ENCODE peak calls at places on chromosome 21, in five cellular contexts. U is amygdala; N is right lobe of liver; T is CD14-positive monocyte; W is activated CD4-positive, CD25-positive, alpha-beta regulatory T cell. Y is an unnamed sample.

GRCh38 chr21:37626320-37626719 is 259.7 kb downstream of the DYRK1A start:
- DNase-seq in U (no peak), N (no peak), T (no peak), W (no peak), Y (no peak)

GRCh38 chr21:27647921-27648320 is 681.0 kb upstream of the ADAMTS5 start:
- DNase-seq in U (no peak), N (no peak), T (no peak), W (no peak), Y (no peak)

GRCh38 chr21:35953570-35953969 is 106.8 kb downstream of the SETD4 start:
- DNase-seq in U (no peak), N (no peak), T (no peak), W (no peak), Y (no peak)

GRCh38 chr21:32726742-32727477 is 903 bp downstream of the SYNJ1 start:
- DNase-seq in U (no peak), N (no peak), T (no peak), W (no peak), Y (no peak)

GRCh38 chr21:17729455-17729854 is 89.7 kb downstream of the C21orf91 start:
- DNase-seq in U (no peak), N (no peak), T (no peak), W (no peak), Y (no peak)

GRCh38 chr21:22758478-22758877 is 1760.3 kb downstream of the NCAM2 start:
- DNase-seq in U (no peak), N (no peak), T (no peak), W (no peak), Y (no peak)

GRCh38 chr21:46515109-46515508 is 56.4 kb downstream of the DIP2A start:
- DNase-seq in U (peak; percentile 15), N (peak; percentile 84), T (no peak), W (no peak), Y (no peak)

GRCh38 chr21:33642896-33643657 is 776 bp downstream of the ITSN1 start:
- DNase-seq in U (no peak), N (peak; percentile 51), T (no peak), W (no peak), Y (no peak)

GRCh38 chr21:15204140-15204774 is 139.5 kb upstream of the NRIP1 start:
- DNase-seq in U (no peak), N (no peak), T (no peak), W (no peak), Y (no peak)

GRCh38 chr21:33372582-33372981 is 30.6 kb upstream of the IFNGR2 start:
- DNase-seq in U (no peak), N (no peak), T (no peak), W (no peak), Y (no peak)

GRCh38 chr21:42336065-42336464 is 14.7 kb downstream of the TFF2 start:
- DNase-seq in U (no peak), N (no peak), T (no peak), W (no peak), Y (no peak)

GRCh38 chr21:44955803-44956175 is 16.0 kb downstream of the SLX9 start:
- DNase-seq in U (no peak), N (no peak), T (no peak), W (no peak), Y (no peak)

GRCh38 chr21:45992311-45993209 is 11.0 kb downstream of the COL6A1 start:
- DNase-seq in U (no peak), N (peak; percentile 8), T (peak; percentile 37), W (no peak), Y (no peak)

GRCh38 chr21:23247334-23247733 is 2249.1 kb downstream of the NCAM2 start:
- DNase-seq in U (no peak), N (no peak), T (no peak), W (no peak), Y (no peak)

GRCh38 chr21:32886339-32886738 is 114.8 kb upstream of the PAXBP1 start:
- DNase-seq in U (no peak), N (no peak), T (no peak), W (no peak), Y (no peak)

GRCh38 chr21:36068748-36069398 is 951 bp upstream of the CBR1 start:
- DNase-seq in U (no peak), N (no peak), T (no peak), W (no peak), Y (no peak)

GRCh38 chr21:45974073-45975016 is 7.2 kb upstream of the COL6A1 start:
- DNase-seq in U (no peak), N (peak; percentile 55), T (peak; percentile 41), W (no peak), Y (peak; percentile 70)

GRCh38 chr21:35933466-35933865 is 126.9 kb downstream of the SETD4 start:
- DNase-seq in U (no peak), N (peak; percentile 46), T (peak; percentile 90), W (no peak), Y (no peak)

GRCh38 chr21:35932232-35932911 is 128.0 kb downstream of the SETD4 start:
- DNase-seq in U (no peak), N (no peak), T (peak; percentile 89), W (no peak), Y (no peak)

GRCh38 chr21:44986471-44987291 is 46.9 kb downstream of the SLX9 start:
- DNase-seq in U (no peak), N (peak; percentile 19), T (peak; percentile 44), W (no peak), Y (peak; percentile 58)

GRCh38 chr21:14943636-14944035 is 121.2 kb downstream of the NRIP1 start:
- DNase-seq in U (no peak), N (no peak), T (no peak), W (no peak), Y (no peak)

GRCh38 chr21:46100426-46100825 is 2.5 kb downstream of the COL6A2 start:
- DNase-seq in U (no peak), N (no peak), T (no peak), W (no peak), Y (no peak)

GRCh38 chr21:37566790-37567725 is 200.5 kb downstream of the DYRK1A start:
- DNase-seq in U (no peak), N (no peak), T (no peak), W (no peak), Y (no peak)

GRCh38 chr21:45537746-45538291 is 4.4 kb downstream of the SLC19A1 start:
- DNase-seq in U (no peak), N (peak; percentile 5), T (peak; percentile 34), W (no peak), Y (peak; percentile 45)

GRCh38 chr21:40548134-40548533 is 298.8 kb downstream of the DSCAM start:
- DNase-seq in U (no peak), N (no peak), T (no peak), W (no peak), Y (no peak)

GRCh38 chr21:37149411-37149810 is 76.4 kb downstream of the TTC3 start:
- DNase-seq in U (no peak), N (no peak), T (no peak), W (no peak), Y (no peak)

GRCh38 chr21:35827004-35827403 is 233.3 kb downstream of the SETD4 start:
- DNase-seq in U (no peak), N (no peak), T (no peak), W (no peak), Y (no peak)

GRCh38 chr21:43654806-43655489 is 4.3 kb downstream of the HSF2BP start:
- DNase-seq in U (no peak), N (no peak), T (no peak), W (no peak), Y (no peak)

GRCh38 chr21:34889287-34889536 is 159.9 kb downstream of the RUNX1 start:
- DNase-seq in U (no peak), N (peak; percentile 65), T (no peak), W (no peak), Y (no peak)

GRCh38 chr21:37166733-37167132 is 93.7 kb downstream of the TTC3 start:
- DNase-seq in U (no peak), N (no peak), T (no peak), W (no peak), Y (no peak)

GRCh38 chr21:45427331-45428271 is 22.6 kb downstream of the COL18A1 start:
- DNase-seq in U (no peak), N (no peak), T (no peak), W (no peak), Y (peak; percentile 96)

GRCh38 chr21:25872271-25872670 is 137.5 kb downstream of the GABPA start:
- DNase-seq in U (no peak), N (no peak), T (no peak), W (no peak), Y (no peak)

Y was measured in RWPE2.